ENCODE peak calls at places on chromosomes 3 and 15, in eight cellular contexts. K is GM06990; T is tibial nerve; R is HFFc6; E is GM13977; N is CD8-positive, alpha-beta T cell; U is AG09309; I is cardiac muscle cell. S is an unnamed sample.
A peak's percentile ranks its signal among the peaks of the same experiment; 100 is the strongest.

GRCh38 chr3:38283810-38284775 is 2.0 kb downstream of the SLC22A14 start:
- DNase-seq in K (no peak), T (no peak), R (peak; percentile 57), E (no peak), N (no peak), U (peak; percentile 49), I (peak; percentile 71), S (no peak)

GRCh38 chr3:194487289-194488006 is 646 bp upstream of the ATP13A3 start:
- DNase-seq in K (peak; percentile 86), T (peak; percentile 50), R (no peak), E (peak; percentile 69), N (peak; percentile 67), U (no peak), I (peak; percentile 77), S (peak; percentile 46)

GRCh38 chr3:111069974-111070751 is 1.5 kb upstream of the NECTIN3 start:
- DNase-seq in K (no peak), T (peak; percentile 5), R (no peak), E (no peak), N (peak; percentile 48), U (no peak), I (peak; percentile 18), S (no peak)

GRCh38 chr3:4888913-4889846 is 90.1 kb upstream of the BHLHE40 start:
- DNase-seq in K (peak; percentile 52), T (no peak), R (peak; percentile 5), E (peak; percentile 51), N (no peak), U (no peak), I (no peak), S (no peak)

GRCh38 chr15:99909914-99910313 is 176.7 kb upstream of the LYSMD4 start:
- DNase-seq in K (no peak), T (no peak), R (no peak), E (peak; percentile 48), N (no peak), U (no peak), I (peak; percentile 15), S (no peak)

GRCh38 chr15:39680868-39681267 is 100.0 kb downstream of the THBS1 start:
- DNase-seq in K (no peak), T (no peak), R (peak; percentile 17), E (no peak), N (no peak), U (peak; percentile 93), I (peak; percentile 75), S (no peak)

GRCh38 chr15:76200641-76201105 is 110.6 kb downstream of the ETFA start:
- DNase-seq in K (no peak), T (no peak), R (no peak), E (no peak), N (no peak), U (no peak), I (no peak), S (no peak)

GRCh38 chr3:169112153-169112892 is 551.2 kb downstream of the MECOM start:
- DNase-seq in K (no peak), T (no peak), R (peak; percentile 73), E (no peak), N (no peak), U (no peak), I (peak; percentile 82), S (no peak)

GRCh38 chr15:68328485-68328884 is 50.9 kb downstream of the FEM1B start:
- DNase-seq in K (no peak), T (no peak), R (no peak), E (no peak), N (peak; percentile 61), U (no peak), I (no peak), S (no peak)

GRCh38 chr15:60859996-60860494 is 369.1 kb downstream of the RORA start:
- DNase-seq in K (no peak), T (no peak), R (peak; percentile 59), E (no peak), N (no peak), U (peak; percentile 58), I (no peak), S (no peak)

GRCh38 chr15:55846108-55846707 is 103.3 kb upstream of the PRTG start:
- DNase-seq in K (peak; percentile 13), T (peak; percentile 96), R (peak; percentile 83), E (peak; percentile 64), N (no peak), U (peak; percentile 64), I (peak; percentile 88), S (no peak)

GRCh38 chr3:55159711-55160110 is 231.9 kb upstream of the LRTM1 start:
- DNase-seq in K (no peak), T (no peak), R (no peak), E (no peak), N (no peak), U (no peak), I (no peak), S (no peak)

GRCh38 chr15:29570121-29570930 is 251.9 kb downstream of the TJP1 start:
- DNase-seq in K (no peak), T (no peak), R (no peak), E (no peak), N (no peak), U (no peak), I (peak; percentile 22), S (no peak)

GRCh38 chr3:70360985-70361384 is 48.5 kb upstream of the MDFIC2 start:
- DNase-seq in K (peak; percentile 45), T (no peak), R (no peak), E (peak; percentile 9), N (no peak), U (no peak), I (peak; percentile 27), S (no peak)

GRCh38 chr15:88080616-88081015 is 175.9 kb downstream of the NTRK3 start:
- DNase-seq in K (no peak), T (no peak), R (no peak), E (no peak), N (no peak), U (no peak), I (no peak), S (no peak)

GRCh38 chr3:125406070-125406469 is 30.9 kb upstream of the ZNF148 start:
- DNase-seq in K (no peak), T (no peak), R (no peak), E (no peak), N (no peak), U (no peak), I (no peak), S (no peak)

GRCh38 chr15:85581495-85581894 is 201.1 kb downstream of the AKAP13 start:
- DNase-seq in K (peak; percentile 18), T (peak; percentile 52), R (no peak), E (no peak), N (peak; percentile 62), U (no peak), I (peak; percentile 53), S (no peak)

GRCh38 chr3:63662500-63662899 is 10.0 kb downstream of the SNTN start:
- DNase-seq in K (no peak), T (no peak), R (peak; percentile 35), E (no peak), N (no peak), U (no peak), I (no peak), S (no peak)
- TF ChIP-seq CTCF in K (no peak), T (no peak), R (peak; percentile 57), E (no peak), N (no peak), U (peak; percentile 38), I (no peak), S (no peak)

DNA sequence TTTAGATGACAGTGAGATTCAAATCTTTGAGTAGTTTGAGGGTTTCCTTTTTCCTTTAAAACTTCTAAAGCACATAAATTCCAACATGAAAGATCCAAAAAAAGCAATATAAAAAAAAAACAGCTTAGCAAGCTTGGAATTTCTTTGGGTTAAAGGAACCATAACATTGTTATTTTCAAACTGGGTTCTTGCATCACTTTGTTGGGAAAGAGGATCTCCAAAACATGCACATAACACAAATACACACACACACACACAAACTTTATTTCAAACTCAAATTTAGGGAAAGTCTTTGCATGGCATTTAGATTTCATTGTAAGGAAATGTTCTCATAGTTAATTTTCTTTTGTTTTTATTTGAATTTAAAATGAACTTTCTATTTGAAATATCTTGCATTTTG is 79.2 kb upstream of the COL8A1 start:
- DNase-seq in K (no peak), T (no peak), R (no peak), E (no peak), N (no peak), U (no peak), I (no peak), S (no peak)
- TF ChIP-seq CTCF in K (no peak), T (no peak), R (no peak), E (no peak), N (no peak), U (no peak), I (no peak), S (no peak)

GRCh38 chr3:184742676-184743135 is 30.8 kb upstream of the MAGEF1 start:
- DNase-seq in K (no peak), T (no peak), R (no peak), E (no peak), N (no peak), U (no peak), I (no peak), S (no peak)

GRCh38 chr3:184741259-184741556 is 29.3 kb upstream of the MAGEF1 start:
- DNase-seq in K (no peak), T (no peak), R (no peak), E (no peak), N (no peak), U (no peak), I (no peak), S (no peak)

GRCh38 chr3:184743248-184743647 is 31.4 kb upstream of the MAGEF1 start:
- DNase-seq in K (no peak), T (no peak), R (no peak), E (no peak), N (no peak), U (no peak), I (no peak), S (no peak)

GRCh38 chr3:184740509-184741258 is 28.8 kb upstream of the MAGEF1 start:
- DNase-seq in K (no peak), T (no peak), R (peak; percentile 52), E (no peak), N (no peak), U (no peak), I (peak; percentile 52), S (no peak)

GRCh38 chr3:184741798-184742675 is 30.2 kb upstream of the MAGEF1 start:
- DNase-seq in K (no peak), T (no peak), R (no peak), E (no peak), N (no peak), U (no peak), I (no peak), S (no peak)
- TF ChIP-seq CTCF in K (peak; percentile 32), T (no peak), R (no peak), E (no peak), N (no peak), U (no peak), I (no peak), S (no peak)

DNA sequence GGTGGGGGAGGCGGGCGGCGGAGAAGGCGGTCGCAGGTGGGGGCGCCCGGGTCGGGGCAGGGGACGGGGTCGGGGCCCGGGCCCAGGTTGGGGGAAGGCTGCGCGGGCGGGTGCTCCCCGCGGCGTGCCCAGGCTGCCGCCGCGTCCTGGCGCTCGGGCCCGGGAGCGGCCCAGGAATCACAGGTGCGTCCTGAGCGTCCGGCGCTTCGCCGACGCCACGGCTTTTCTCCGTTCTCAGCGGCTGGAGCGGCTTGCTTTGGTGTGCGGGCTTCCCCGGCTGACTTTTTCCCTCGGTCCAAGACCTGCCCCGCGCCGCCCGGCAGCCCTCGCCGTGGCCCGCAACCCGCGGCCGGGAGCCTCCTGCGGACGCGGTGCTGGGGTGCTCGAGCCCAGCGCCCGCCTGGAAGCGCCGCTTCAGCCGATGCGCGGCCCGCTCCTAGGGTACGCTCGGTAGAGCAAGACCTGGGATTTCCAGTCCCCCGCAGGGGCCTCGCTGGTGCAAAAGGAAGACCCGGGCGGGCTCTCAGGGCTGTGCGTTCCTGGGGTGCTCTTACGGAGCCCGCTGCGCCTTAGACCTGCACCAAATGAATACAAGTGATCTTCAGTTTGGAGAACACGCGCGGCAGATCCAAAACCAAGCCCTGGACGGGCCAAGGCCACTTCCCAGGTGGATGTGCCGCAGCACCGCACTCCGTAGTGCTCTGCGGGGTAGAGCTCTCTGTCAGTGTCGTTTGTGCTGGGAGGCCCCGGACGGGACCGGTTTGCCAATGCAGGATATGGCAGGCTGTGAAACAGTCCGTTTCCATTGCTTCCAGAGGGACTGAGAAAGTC is 639 bp downstream of the NIPA1 start:
- DNase-seq in K (peak; percentile 63), T (no peak), R (no peak), E (peak; percentile 54), N (no peak), U (no peak), I (peak; percentile 29), S (no peak)
- TF ChIP-seq CTCF in K (no peak), T (no peak), R (no peak), E (no peak), N (no peak), U (no peak), I (no peak), S (no peak)